ENCODE peak calls at places on chromosomes 1 and 21, in seven cellular contexts. One of them, this sample, is unnamed.

GRCh38 chr1:21585037-21585436 is 75.8 kb downstream of the ALPL start:
- DNase-seq in mammary epithelial cell: no peak
- DNase-seq in K562: no peak
- DNase-seq in PC-9: no peak
- DNase-seq in neural progenitor cell: no peak
- DNase-seq in endothelial cell of umbilical vein: peak
- DNase-seq in hepatocyte: no peak
- DNase-seq in this sample: no peak

GRCh38 chr1:8239039-8239305 is 78.9 kb upstream of the SLC45A1 start:
- DNase-seq in K562: no peak
- DNase-seq in mammary epithelial cell: peak
- DNase-seq in PC-9: peak
- DNase-seq in endothelial cell of umbilical vein: peak
- DNase-seq in hepatocyte: no peak
- DNase-seq in neural progenitor cell: no peak
- DNase-seq in this sample: no peak

GRCh38 chr21:41715649-41716321 is 51.1 kb downstream of the RIPK4 start:
- DNase-seq in mammary epithelial cell: peak
- DNase-seq in neural progenitor cell: no peak
- DNase-seq in hepatocyte: peak
- DNase-seq in K562: no peak
- DNase-seq in endothelial cell of umbilical vein: no peak
- DNase-seq in PC-9: peak
- DNase-seq in this sample: peak

GRCh38 chr1:145959957-145960467 is 2.2 kb upstream of the LIX1L start:
- DNase-seq in neural progenitor cell: no peak
- DNase-seq in endothelial cell of umbilical vein: no peak
- DNase-seq in PC-9: no peak
- DNase-seq in hepatocyte: no peak
- DNase-seq in mammary epithelial cell: no peak
- DNase-seq in K562: no peak
- DNase-seq in this sample: no peak

GRCh38 chr1:150469291-150469690 is 17.9 kb upstream of the TARS2 start:
- DNase-seq in PC-9: no peak
- DNase-seq in hepatocyte: no peak
- DNase-seq in K562: no peak
- DNase-seq in mammary epithelial cell: peak
- DNase-seq in endothelial cell of umbilical vein: no peak
- DNase-seq in neural progenitor cell: no peak
- DNase-seq in this sample: no peak

GRCh38 chr1:208101661-208102431 is 142.3 kb downstream of the PLXNA2 start:
- DNase-seq in K562: no peak
- DNase-seq in neural progenitor cell: peak
- DNase-seq in endothelial cell of umbilical vein: peak
- DNase-seq in hepatocyte: no peak
- DNase-seq in mammary epithelial cell: no peak
- DNase-seq in PC-9: no peak
- DNase-seq in this sample: no peak

GRCh38 chr1:54715493-54716298 is at the start of gene TTC4:
- DNase-seq in mammary epithelial cell: peak
- DNase-seq in hepatocyte: peak
- DNase-seq in K562: peak
- DNase-seq in neural progenitor cell: peak
- DNase-seq in endothelial cell of umbilical vein: peak
- DNase-seq in PC-9: peak
- DNase-seq in this sample: peak

GRCh38 chr1:31196685-31197084 is 43.0 kb downstream of the NKAIN1 start:
- DNase-seq in neural progenitor cell: no peak
- DNase-seq in K562: no peak
- DNase-seq in PC-9: no peak
- DNase-seq in mammary epithelial cell: peak
- DNase-seq in hepatocyte: peak
- DNase-seq in endothelial cell of umbilical vein: no peak
- DNase-seq in this sample: no peak

GRCh38 chr1:245863566-245864184 is 643.4 kb downstream of the SMYD3 start:
- DNase-seq in endothelial cell of umbilical vein: no peak
- DNase-seq in PC-9: no peak
- DNase-seq in neural progenitor cell: no peak
- DNase-seq in K562: no peak
- DNase-seq in hepatocyte: no peak
- DNase-seq in mammary epithelial cell: no peak
- DNase-seq in this sample: no peak

GRCh38 chr1:109906160-109906838 is 4.3 kb upstream of the CSF1 start:
- DNase-seq in K562: no peak
- DNase-seq in endothelial cell of umbilical vein: no peak
- DNase-seq in mammary epithelial cell: no peak
- DNase-seq in neural progenitor cell: no peak
- DNase-seq in PC-9: no peak
- DNase-seq in hepatocyte: no peak
- DNase-seq in this sample: no peak

GRCh38 chr1:59350521-59350920 is 53.6 kb downstream of the FGGY start:
- DNase-seq in hepatocyte: no peak
- DNase-seq in neural progenitor cell: no peak
- DNase-seq in endothelial cell of umbilical vein: no peak
- DNase-seq in PC-9: no peak
- DNase-seq in mammary epithelial cell: no peak
- DNase-seq in K562: no peak
- DNase-seq in this sample: no peak

GRCh38 chr1:154304664-154305337 is 16.1 kb upstream of the AQP10 start:
- DNase-seq in hepatocyte: no peak
- DNase-seq in mammary epithelial cell: peak
- DNase-seq in K562: peak
- DNase-seq in neural progenitor cell: no peak
- DNase-seq in endothelial cell of umbilical vein: no peak
- DNase-seq in PC-9: no peak
- DNase-seq in this sample: no peak

GRCh38 chr1:116309090-116309870 is 63.8 kb upstream of the ATP1A1 start:
- DNase-seq in K562: no peak
- DNase-seq in PC-9: peak
- DNase-seq in mammary epithelial cell: peak
- DNase-seq in neural progenitor cell: no peak
- DNase-seq in endothelial cell of umbilical vein: no peak
- DNase-seq in hepatocyte: no peak
- DNase-seq in this sample: no peak

GRCh38 chr1:180231506-180232420 is 1.7 kb downstream of the LHX4 start:
- DNase-seq in mammary epithelial cell: peak
- DNase-seq in neural progenitor cell: peak
- DNase-seq in K562: no peak
- DNase-seq in hepatocyte: no peak
- DNase-seq in endothelial cell of umbilical vein: peak
- DNase-seq in PC-9: peak
- DNase-seq in this sample: no peak
- TF ChIP-seq EZH2 in mammary epithelial cell: peak
- TF ChIP-seq EZH2 in neural progenitor cell: peak
- TF ChIP-seq EZH2 in K562: peak
- TF ChIP-seq EZH2 in hepatocyte: peak
- TF ChIP-seq EZH2 in endothelial cell of umbilical vein: peak
- TF ChIP-seq EZH2 in PC-9: no peak
- TF ChIP-seq EZH2 in this sample: peak

GRCh38 chr1:89633103-89633744 is at the start of gene LRRC8C:
- DNase-seq in PC-9: no peak
- DNase-seq in neural progenitor cell: peak
- DNase-seq in K562: peak
- DNase-seq in endothelial cell of umbilical vein: no peak
- DNase-seq in hepatocyte: peak
- DNase-seq in mammary epithelial cell: peak
- DNase-seq in this sample: no peak
- TF ChIP-seq EZH2 in PC-9: no peak
- TF ChIP-seq EZH2 in neural progenitor cell: no peak
- TF ChIP-seq EZH2 in K562: no peak
- TF ChIP-seq EZH2 in endothelial cell of umbilical vein: no peak
- TF ChIP-seq EZH2 in hepatocyte: no peak
- TF ChIP-seq EZH2 in mammary epithelial cell: no peak
- TF ChIP-seq EZH2 in this sample: no peak

DNA sequence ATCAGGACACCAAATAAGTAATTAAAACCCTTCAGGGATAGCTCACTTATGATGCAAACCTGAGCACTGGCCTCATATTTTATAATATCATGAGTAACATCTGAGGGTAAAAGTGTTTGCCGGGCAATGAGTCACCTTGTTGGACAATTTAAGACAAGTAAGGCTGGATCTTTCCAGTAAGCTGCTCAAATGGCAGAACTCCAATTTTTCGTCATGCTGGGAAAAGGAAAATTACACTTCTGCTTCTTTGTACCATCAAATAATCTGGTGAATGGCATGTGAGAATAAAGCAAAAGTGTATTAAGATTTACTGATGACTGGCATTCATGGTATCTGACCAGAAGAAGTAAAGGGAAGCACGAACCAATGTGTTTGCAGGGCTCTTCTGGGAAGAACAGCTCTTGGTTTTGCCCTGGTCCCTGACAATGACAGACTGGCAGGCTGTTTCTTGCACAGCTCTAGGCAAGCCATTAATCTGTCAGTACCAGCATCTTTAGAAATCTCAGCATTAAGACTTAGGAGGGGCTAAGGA is 392.2 kb downstream of the VAV3 start:
- DNase-seq in PC-9: peak
- DNase-seq in hepatocyte: peak
- DNase-seq in neural progenitor cell: no peak
- DNase-seq in mammary epithelial cell: peak
- DNase-seq in endothelial cell of umbilical vein: no peak
- DNase-seq in K562: no peak
- DNase-seq in this sample: peak
- TF ChIP-seq EZH2 in PC-9: no peak
- TF ChIP-seq EZH2 in hepatocyte: no peak
- TF ChIP-seq EZH2 in neural progenitor cell: no peak
- TF ChIP-seq EZH2 in mammary epithelial cell: no peak
- TF ChIP-seq EZH2 in endothelial cell of umbilical vein: no peak
- TF ChIP-seq EZH2 in K562: no peak
- TF ChIP-seq EZH2 in this sample: no peak

DNA sequence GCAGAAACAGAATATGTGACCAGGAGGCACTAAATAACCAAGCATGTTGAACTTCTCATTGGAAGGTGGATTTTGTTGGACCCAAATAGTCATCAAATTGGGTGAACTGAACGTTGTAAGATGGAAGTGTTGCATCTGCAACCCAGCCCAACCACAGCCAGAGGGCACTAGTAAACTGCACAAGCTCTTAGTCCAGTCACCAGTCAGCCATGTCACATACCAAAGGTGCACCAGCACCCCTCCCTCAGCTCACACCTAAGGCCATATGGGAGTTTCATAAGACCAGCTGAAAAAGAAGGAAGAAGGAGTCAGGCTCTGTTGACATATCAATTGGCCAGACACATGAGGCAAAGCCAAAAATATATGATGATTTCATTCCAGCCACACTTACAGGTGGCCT is 481.7 kb upstream of the NR5A2 start:
- DNase-seq in endothelial cell of umbilical vein: peak
- DNase-seq in hepatocyte: peak
- DNase-seq in PC-9: peak
- DNase-seq in neural progenitor cell: peak
- DNase-seq in K562: no peak
- DNase-seq in mammary epithelial cell: peak
- DNase-seq in this sample: no peak
- TF ChIP-seq EZH2 in endothelial cell of umbilical vein: no peak
- TF ChIP-seq EZH2 in hepatocyte: no peak
- TF ChIP-seq EZH2 in PC-9: no peak
- TF ChIP-seq EZH2 in neural progenitor cell: no peak
- TF ChIP-seq EZH2 in K562: no peak
- TF ChIP-seq EZH2 in mammary epithelial cell: no peak
- TF ChIP-seq EZH2 in this sample: no peak

DNA sequence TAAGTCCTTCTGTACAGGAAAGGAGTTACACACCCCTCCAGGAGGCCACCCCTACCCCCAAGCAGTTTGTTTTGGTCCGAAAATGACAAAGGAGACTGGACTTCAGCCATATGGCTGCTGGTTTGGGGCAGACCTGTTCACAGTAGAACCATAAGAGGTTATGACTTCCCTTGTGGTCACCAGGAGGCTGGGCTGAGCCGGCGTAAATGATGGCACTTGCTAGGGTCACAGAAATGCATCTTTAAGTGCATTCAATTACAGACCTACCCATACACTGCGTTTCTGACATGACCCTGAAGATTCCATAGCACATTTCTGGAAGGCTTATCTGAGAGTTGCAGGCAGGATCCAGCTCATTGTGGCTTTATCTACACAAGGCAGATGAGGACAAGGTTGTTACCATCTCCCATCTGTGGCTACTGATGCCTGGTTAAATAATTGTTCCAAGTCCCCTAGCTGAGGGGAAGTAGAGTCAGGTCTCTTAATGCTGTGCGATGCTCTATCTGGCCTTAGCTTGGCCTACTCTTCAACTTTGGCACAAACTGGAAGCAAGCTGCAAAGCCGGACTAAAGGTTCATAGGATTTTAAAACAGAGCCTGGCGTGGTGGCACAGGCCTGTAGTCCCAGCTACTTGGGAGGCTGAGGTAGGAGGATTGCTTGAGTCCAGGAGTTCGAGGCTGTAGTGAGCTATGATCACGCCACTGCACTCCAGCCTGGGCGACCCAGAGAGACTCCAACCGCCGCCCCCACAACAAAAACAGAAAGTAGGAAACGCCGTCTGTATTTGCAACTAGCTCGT is 1.7 kb upstream of the TRIM67 start:
- DNase-seq in K562: peak
- DNase-seq in PC-9: no peak
- DNase-seq in mammary epithelial cell: no peak
- DNase-seq in hepatocyte: no peak
- DNase-seq in neural progenitor cell: no peak
- DNase-seq in endothelial cell of umbilical vein: no peak
- DNase-seq in this sample: no peak
- TF ChIP-seq EZH2 in K562: no peak
- TF ChIP-seq EZH2 in PC-9: no peak
- TF ChIP-seq EZH2 in mammary epithelial cell: no peak
- TF ChIP-seq EZH2 in hepatocyte: no peak
- TF ChIP-seq EZH2 in neural progenitor cell: no peak
- TF ChIP-seq EZH2 in endothelial cell of umbilical vein: no peak
- TF ChIP-seq EZH2 in this sample: no peak